ENCODE peak calls at places on chromosomes 2 and 18, in five cellular contexts. One of them, this sample, is unnamed.

GRCh38 chr2:68827681-68828080 is 43.5 kb downstream of the BMP10 start:
- DNase-seq in NCI-H774: no peak
- DNase-seq in activated naive CD4-positive, alpha-beta T cell treated with Interleukin-2 at 50 U/mL for 16 hours: no peak
- DNase-seq in endothelial cell: no peak
- DNase-seq in NCI-H1417: no peak
- DNase-seq in this sample: no peak

GRCh38 chr2:238847841-238848565 is at the start of gene TWIST2:
- DNase-seq in NCI-H774: no peak
- DNase-seq in activated naive CD4-positive, alpha-beta T cell treated with Interleukin-2 at 50 U/mL for 16 hours: no peak
- DNase-seq in endothelial cell: peak; percentile 37
- DNase-seq in NCI-H1417: peak; percentile 43
- DNase-seq in this sample: no peak

GRCh38 chr2:172655091-172655837 is 80.4 kb upstream of the RAPGEF4 start:
- DNase-seq in NCI-H774: no peak
- DNase-seq in activated naive CD4-positive, alpha-beta T cell treated with Interleukin-2 at 50 U/mL for 16 hours: no peak
- DNase-seq in endothelial cell: no peak
- DNase-seq in NCI-H1417: no peak
- DNase-seq in this sample: no peak

GRCh38 chr2:121810959-121811853 is 55.8 kb downstream of the TSN start:
- DNase-seq in NCI-H774: peak; percentile 65
- DNase-seq in activated naive CD4-positive, alpha-beta T cell treated with Interleukin-2 at 50 U/mL for 16 hours: no peak
- DNase-seq in endothelial cell: peak; percentile 65
- DNase-seq in NCI-H1417: peak; percentile 77
- DNase-seq in this sample: peak; percentile 78

GRCh38 chr18:14086459-14087231 is 45.6 kb downstream of the ZNF519 start:
- DNase-seq in NCI-H774: peak; percentile 4
- DNase-seq in activated naive CD4-positive, alpha-beta T cell treated with Interleukin-2 at 50 U/mL for 16 hours: no peak
- DNase-seq in endothelial cell: peak; percentile 35
- DNase-seq in NCI-H1417: peak; percentile 67
- DNase-seq in this sample: peak; percentile 54

GRCh38 chr2:158507679-158508078 is 50.9 kb downstream of the PKP4 start:
- DNase-seq in NCI-H774: no peak
- DNase-seq in activated naive CD4-positive, alpha-beta T cell treated with Interleukin-2 at 50 U/mL for 16 hours: no peak
- DNase-seq in endothelial cell: no peak
- DNase-seq in NCI-H1417: no peak
- DNase-seq in this sample: no peak

GRCh38 chr2:143700865-143701264 is 571.6 kb downstream of the ARHGAP15 start:
- DNase-seq in NCI-H774: no peak
- DNase-seq in activated naive CD4-positive, alpha-beta T cell treated with Interleukin-2 at 50 U/mL for 16 hours: no peak
- DNase-seq in endothelial cell: no peak
- DNase-seq in NCI-H1417: no peak
- DNase-seq in this sample: no peak

GRCh38 chr2:102668171-102668570 is 48.8 kb downstream of the SLC9A2 start:
- DNase-seq in NCI-H774: no peak
- DNase-seq in activated naive CD4-positive, alpha-beta T cell treated with Interleukin-2 at 50 U/mL for 16 hours: no peak
- DNase-seq in endothelial cell: no peak
- DNase-seq in NCI-H1417: peak; percentile 38
- DNase-seq in this sample: no peak

GRCh38 chr2:180747728-180748127 is 232.7 kb upstream of the UBE2E3 start:
- DNase-seq in NCI-H774: no peak
- DNase-seq in activated naive CD4-positive, alpha-beta T cell treated with Interleukin-2 at 50 U/mL for 16 hours: no peak
- DNase-seq in endothelial cell: no peak
- DNase-seq in NCI-H1417: no peak
- DNase-seq in this sample: no peak

This sample was measured in SHP77.